ENCODE peak calls at places on chromosomes 1 and 21, in ten cellular contexts. V, W, U, Y, T, M, P, N, E and D are unnamed samples.

GRCh38 chr1:234760303-234760723 is 150.3 kb upstream of the IRF2BP2 start:
- DNase-seq in V (no peak), W (no peak), U (no peak), Y (no peak), T (no peak), M (peak; percentile 75), P (no peak), N (no peak), E (no peak), D (no peak)

GRCh38 chr1:182069028-182069466 is 7.5 kb upstream of the ZNF648 start:
- DNase-seq in V (no peak), W (peak; percentile 51), U (peak; percentile 76), Y (peak; percentile 84), T (no peak), M (peak; percentile 8), P (peak; percentile 66), N (no peak), E (no peak), D (peak; percentile 60)

GRCh38 chr1:84750110-84750509 is 59.8 kb upstream of the SSX2IP start:
- DNase-seq in V (no peak), W (no peak), U (no peak), Y (no peak), T (no peak), M (no peak), P (peak; percentile 44), N (no peak), E (no peak), D (no peak)

GRCh38 chr1:156959414-156959813 is 39.0 kb downstream of the LRRC71 start:
- DNase-seq in V (no peak), W (no peak), U (no peak), Y (no peak), T (no peak), M (no peak), P (no peak), N (no peak), E (no peak), D (no peak)

GRCh38 chr1:212137854-212138253 is 102.3 kb downstream of the DTL start:
- DNase-seq in V (no peak), W (no peak), U (no peak), Y (no peak), T (no peak), M (no peak), P (no peak), N (no peak), E (no peak), D (no peak)

GRCh38 chr21:33648555-33648954 is 6.3 kb downstream of the ITSN1 start:
- DNase-seq in V (no peak), W (no peak), U (no peak), Y (no peak), T (no peak), M (no peak), P (no peak), N (peak; percentile 4), E (no peak), D (no peak)

GRCh38 chr1:35807614-35808375 is at the start of gene AGO4:
- DNase-seq in V (peak; percentile 63), W (peak; percentile 79), U (peak; percentile 54), Y (peak; percentile 94), T (no peak), M (peak; percentile 49), P (peak; percentile 79), N (peak; percentile 74), E (peak; percentile 28), D (peak; percentile 73)

GRCh38 chr1:101174722-101175121 is 62.1 kb upstream of the S1PR1 start:
- DNase-seq in V (no peak), W (no peak), U (no peak), Y (no peak), T (no peak), M (peak; percentile 91), P (peak; percentile 93), N (no peak), E (no peak), D (no peak)

GRCh38 chr1:119871881-119872280 is 24.4 kb downstream of the ADAM30 start:
- DNase-seq in V (no peak), W (no peak), U (no peak), Y (no peak), T (no peak), M (no peak), P (peak; percentile 64), N (no peak), E (no peak), D (no peak)

GRCh38 chr1:119873166-119874025 is 22.9 kb downstream of the ADAM30 start:
- DNase-seq in V (no peak), W (no peak), U (no peak), Y (no peak), T (no peak), M (peak; percentile 50), P (peak; percentile 86), N (no peak), E (no peak), D (no peak)

GRCh38 chr1:119868176-119868575 is 28.1 kb downstream of the ADAM30 start:
- DNase-seq in V (no peak), W (no peak), U (no peak), Y (no peak), T (no peak), M (no peak), P (no peak), N (no peak), E (no peak), D (no peak)

GRCh38 chr1:119869962-119870361 is 26.4 kb downstream of the ADAM30 start:
- DNase-seq in V (no peak), W (no peak), U (no peak), Y (no peak), T (no peak), M (no peak), P (no peak), N (no peak), E (no peak), D (no peak)

DNA sequence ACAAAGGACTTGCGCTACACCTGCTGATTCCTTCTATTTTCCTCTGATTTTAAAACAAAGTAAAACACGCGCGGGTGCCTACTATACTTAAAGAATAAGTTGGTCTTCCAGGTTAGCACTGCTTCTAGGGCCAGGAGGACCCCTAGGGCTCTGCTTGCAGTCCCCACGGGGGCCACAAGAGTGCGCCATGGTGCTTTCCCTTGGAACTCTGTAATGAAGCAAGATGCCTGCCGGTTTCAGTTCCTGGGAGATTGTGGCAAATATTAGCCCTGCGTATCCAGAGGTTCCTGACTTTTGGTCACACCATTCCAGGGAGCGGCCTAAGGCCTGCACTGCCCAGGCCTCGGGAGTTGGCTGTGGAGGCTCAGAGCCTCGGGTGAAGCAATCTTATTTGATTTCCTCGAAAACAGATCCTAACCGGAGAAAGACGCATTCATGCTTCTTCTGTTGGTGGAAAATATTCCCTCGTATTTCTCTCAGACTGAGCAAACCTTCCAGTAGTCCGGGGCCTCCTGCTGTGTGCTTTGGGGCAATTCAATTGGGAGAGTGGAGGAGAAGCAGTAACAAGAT is 25.3 kb downstream of the ADAM30 start:
- DNase-seq in V (peak; percentile 41), W (peak; percentile 73), U (peak; percentile 87), Y (peak; percentile 70), T (peak; percentile 65), M (peak; percentile 66), P (peak; percentile 83), N (peak; percentile 85), E (peak; percentile 8), D (peak; percentile 84)
- H3K27me3 ChIP-seq in V (no peaks in the 10 kb centered on the region), W (no peaks in the 10 kb centered on the region), U (no peaks in the 10 kb centered on the region), Y (no peaks in the 10 kb centered on the region), T (no peaks in the 10 kb centered on the region), M (no peaks in the 10 kb centered on the region), P (no peaks in the 10 kb centered on the region), N (no peaks in the 10 kb centered on the region), E (no peaks in the 10 kb centered on the region), D (no peaks in the 10 kb centered on the region)

GRCh38 chr1:220810179-220810653 is 23.5 kb downstream of the MTARC1 start:
- DNase-seq in V (peak; percentile 46), W (peak; percentile 87), U (peak; percentile 67), Y (peak; percentile 67), T (peak; percentile 73), M (peak; percentile 54), P (peak; percentile 90), N (peak; percentile 95), E (peak; percentile 62), D (peak; percentile 80)
- H3K27me3 ChIP-seq in V (no peaks in the 10 kb centered on the region), W (no peaks in the 10 kb centered on the region), U (no peaks in the 10 kb centered on the region), Y (no peaks in the 10 kb centered on the region), T (no peaks in the 10 kb centered on the region), M (no peaks in the 10 kb centered on the region), P (peaks cover 10% of the 10 kb centered on the region), N (no peaks in the 10 kb centered on the region), E (no peaks in the 10 kb centered on the region), D (no peaks in the 10 kb centered on the region)

GRCh38 chr21:44727757-44728156 is 16.4 kb upstream of the TSPEAR start:
- DNase-seq in V (no peak), W (no peak), U (no peak), Y (no peak), T (no peak), M (no peak), P (no peak), N (no peak), E (no peak), D (no peak)

GRCh38 chr21:44730951-44731579 is 19.7 kb upstream of the TSPEAR start:
- DNase-seq in V (no peak), W (no peak), U (no peak), Y (no peak), T (no peak), M (no peak), P (no peak), N (no peak), E (no peak), D (no peak)

GRCh38 chr21:44728716-44729115 is 17.3 kb upstream of the TSPEAR start:
- DNase-seq in V (no peak), W (no peak), U (no peak), Y (no peak), T (no peak), M (no peak), P (no peak), N (no peak), E (no peak), D (no peak)

GRCh38 chr21:44730028-44730395 is 18.6 kb upstream of the TSPEAR start:
- DNase-seq in V (no peak), W (no peak), U (no peak), Y (no peak), T (no peak), M (no peak), P (no peak), N (no peak), E (no peak), D (no peak)

DNA sequence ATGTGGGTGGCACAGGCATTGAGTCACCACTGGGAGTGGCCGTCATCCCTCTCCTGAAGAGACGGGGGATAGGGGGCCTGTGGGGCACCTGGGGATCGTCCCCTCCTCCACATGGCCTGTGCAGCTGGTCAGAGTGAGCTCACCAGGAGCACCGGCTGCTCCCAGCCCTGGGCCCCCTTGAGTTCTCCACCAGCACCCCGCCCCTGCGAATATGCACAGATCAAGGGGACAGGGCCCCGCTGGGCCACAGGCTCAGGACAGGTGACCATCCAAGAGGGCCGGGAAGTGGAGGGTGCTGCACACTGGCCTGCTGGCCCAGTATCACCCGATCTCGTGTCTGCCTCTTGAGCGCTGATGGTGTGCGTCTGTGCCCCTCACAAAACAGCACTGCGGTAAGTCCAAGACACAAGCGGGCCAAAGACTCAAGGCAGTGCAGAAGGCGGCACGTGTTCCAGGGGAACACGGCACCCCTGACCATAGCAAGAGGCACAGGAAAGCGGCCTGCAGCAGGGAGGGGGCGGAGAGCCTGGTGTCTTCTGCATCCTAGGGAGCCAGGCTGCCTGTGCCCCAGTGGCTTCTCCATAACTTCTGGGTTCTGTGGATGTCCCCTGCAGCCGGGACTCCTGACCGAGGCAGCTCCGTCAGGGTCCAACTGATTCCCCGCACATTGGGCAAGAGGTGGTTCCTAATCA is 18.1 kb upstream of the TSPEAR start:
- DNase-seq in V (no peak), W (no peak), U (no peak), Y (no peak), T (no peak), M (no peak), P (no peak), N (no peak), E (no peak), D (no peak)
- H3K27me3 ChIP-seq in V (no peaks in the 10 kb centered on the region), W (no peaks in the 10 kb centered on the region), U (no peaks in the 10 kb centered on the region), Y (peaks cover 38% of the 10 kb centered on the region), T (no peaks in the 10 kb centered on the region), M (peaks cover 31% of the 10 kb centered on the region), P (peaks cover 46% of the 10 kb centered on the region), N (no peaks in the 10 kb centered on the region), E (no peaks in the 10 kb centered on the region), D (no peaks in the 10 kb centered on the region)

DNA sequence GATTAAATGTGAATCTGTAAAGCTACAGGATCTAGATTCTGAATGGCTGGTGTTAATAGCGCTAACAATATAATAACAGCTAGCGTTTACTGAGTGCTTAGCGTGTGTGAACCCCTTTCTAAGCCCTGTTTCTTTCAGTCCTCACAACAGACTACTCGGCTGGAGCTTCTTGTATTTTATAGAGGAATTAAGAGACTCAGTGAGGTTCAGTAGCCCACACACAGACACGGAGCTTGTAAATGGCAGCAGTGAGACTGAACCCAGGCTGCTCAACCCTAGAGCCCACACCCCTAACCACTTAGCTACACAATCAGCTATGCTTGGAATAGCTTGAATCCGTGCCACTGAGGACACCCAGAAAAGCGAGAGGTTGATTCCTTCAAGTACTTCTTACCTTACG is 5.8 kb downstream of the PDPN start:
- DNase-seq in V (no peak), W (no peak), U (no peak), Y (no peak), T (no peak), M (peak; percentile 90), P (no peak), N (no peak), E (no peak), D (no peak)
- H3K27me3 ChIP-seq in V (no peaks in the 10 kb centered on the region), W (no peaks in the 10 kb centered on the region), U (no peaks in the 10 kb centered on the region), Y (peaks cover 43% of the 10 kb centered on the region), T (no peaks in the 10 kb centered on the region), M (no peaks in the 10 kb centered on the region), P (no peaks in the 10 kb centered on the region), N (no peaks in the 10 kb centered on the region), E (no peaks in the 10 kb centered on the region), D (no peaks in the 10 kb centered on the region)